ENCODE peak calls at places on chromosomes 2 and 18, in nine cellular contexts. O is heart right ventricle; R is PC-3; P is transverse colon; K is body of pancreas; C is mesendoderm; E is dorsolateral prefrontal cortex; S is substantia nigra; D is effector memory CD4-positive, alpha-beta T cell. W is an unnamed sample.

GRCh38 chr18:62485684-62486083 is 37.1 kb upstream of the ZCCHC2 start:
- DNase-seq in D (no peak), R (peak), P (no peak), E (no peak), O (no peak), S (no peak), K (no peak), C (peak), W (no peak)

GRCh38 chr2:110807520-110807919 is 75.1 kb downstream of the ACOXL start:
- DNase-seq in D (no peak), S (no peak), O (no peak), K (no peak), E (no peak), R (no peak), C (no peak), P (no peak), W (no peak)

GRCh38 chr2:161077367-161078210 is 82.6 kb upstream of the TANK start:
- DNase-seq in O (peak), D (peak), P (peak), R (peak), K (peak), E (no peak), C (no peak), S (no peak), W (no peak)

GRCh38 chr2:27071990-27072830 is 756 bp upstream of the OST4 start:
- DNase-seq in O (peak), R (no peak), C (peak), E (no peak), D (no peak), S (no peak), K (peak), P (peak), W (no peak)

GRCh38 chr2:122634261-122634660 is 878.8 kb downstream of the TSN start:
- DNase-seq in S (no peak), E (no peak), R (peak), C (no peak), D (no peak), O (no peak), K (no peak), P (no peak), W (no peak)

GRCh38 chr2:84880645-84881521 is at the start of gene TRABD2A:
- DNase-seq in P (peak), R (no peak), D (peak), C (peak), O (no peak), S (no peak), K (no peak), E (no peak), W (no peak)

GRCh38 chr2:241412144-241412543 is 56.1 kb downstream of the FARP2 start:
- DNase-seq in E (no peak), P (peak), K (no peak), C (no peak), S (no peak), O (no peak), D (no peak), R (peak), W (no peak)

GRCh38 chr2:53640466-53640865 is 127.1 kb upstream of the CHAC2 start:
- DNase-seq in C (no peak), E (no peak), D (no peak), S (no peak), P (no peak), O (no peak), K (no peak), R (no peak), W (no peak)

GRCh38 chr2:102289129-102289528 is 22.2 kb upstream of the IL1RL1 start:
- DNase-seq in O (no peak), E (no peak), R (peak), S (no peak), P (no peak), K (no peak), C (no peak), D (no peak), W (no peak)

GRCh38 chr2:19059076-19059475 is 299.3 kb downstream of the OSR1 start:
- DNase-seq in O (no peak), S (no peak), R (peak), K (peak), C (peak), D (no peak), E (no peak), P (no peak), W (no peak)

GRCh38 chr2:142805244-142805643 is 72.2 kb upstream of the KYNU start:
- DNase-seq in D (no peak), S (no peak), P (no peak), E (no peak), R (no peak), O (no peak), K (no peak), C (no peak), W (no peak)

GRCh38 chr2:27204566-27204965 is 7.3 kb upstream of the ATRAID start:
- DNase-seq in S (no peak), D (no peak), K (no peak), C (no peak), O (no peak), R (no peak), P (no peak), E (no peak), W (no peak)

GRCh38 chr18:24460388-24460787 is at the start of gene HRH4:
- DNase-seq in E (no peak), D (no peak), P (no peak), S (no peak), O (no peak), C (no peak), R (no peak), K (no peak), W (no peak)

GRCh38 chr18:62505669-62506494 is 16.9 kb upstream of the ZCCHC2 start:
- DNase-seq in O (no peak), R (peak), P (no peak), S (no peak), E (no peak), C (no peak), K (peak), D (no peak), W (no peak)

GRCh38 chr2:166764216-166764615 is 124.1 kb upstream of the XIRP2 start:
- DNase-seq in S (no peak), C (peak), O (no peak), E (no peak), D (no peak), K (no peak), R (no peak), P (no peak), W (no peak)

GRCh38 chr18:159037-159652 is 788 bp downstream of the USP14 start:
- DNase-seq in S (no peak), O (no peak), K (no peak), C (peak), P (no peak), D (no peak), E (no peak), R (peak), W (no peak)

GRCh38 chr2:164975885-164976284 is 20.6 kb upstream of the SLC38A11 start:
- DNase-seq in C (no peak), O (no peak), R (no peak), P (no peak), S (no peak), K (no peak), D (no peak), E (no peak), W (no peak)

GRCh38 chr2:164976301-164976700 is 21.0 kb upstream of the SLC38A11 start:
- DNase-seq in S (no peak), C (no peak), K (no peak), D (no peak), O (no peak), E (no peak), P (no peak), R (no peak), W (no peak)

GRCh38 chr2:164979113-164979512 is 23.8 kb upstream of the SLC38A11 start:
- DNase-seq in R (no peak), P (no peak), S (no peak), D (no peak), E (no peak), O (no peak), K (no peak), C (peak), W (no peak)

GRCh38 chr2:164984428-164984827 is 29.1 kb upstream of the SLC38A11 start:
- DNase-seq in D (no peak), P (no peak), O (no peak), K (no peak), R (peak), E (no peak), S (no peak), C (no peak), W (no peak)

GRCh38 chr2:164981217-164981990 is 26.1 kb upstream of the SLC38A11 start:
- DNase-seq in S (no peak), K (no peak), D (no peak), C (no peak), E (no peak), P (no peak), O (no peak), R (peak), W (no peak)
- H3K27ac ChIP-seq in S (no peak), K (no peak), D (no peak), C (no peak), E (no peak), P (no peak), O (no peak), R (peak), W (peak)

GRCh38 chr18:58829263-58829662 is 35.4 kb upstream of the ZNF532 start:
- DNase-seq in P (no peak), D (no peak), R (no peak), S (no peak), C (no peak), K (no peak), O (no peak), E (no peak), W (no peak)

GRCh38 chr18:58827425-58827824 is 37.3 kb upstream of the ZNF532 start:
- DNase-seq in R (no peak), P (no peak), E (no peak), K (no peak), D (no peak), C (no peak), S (no peak), O (no peak), W (no peak)

GRCh38 chr18:58828399-58829121 is 36.1 kb upstream of the ZNF532 start:
- DNase-seq in C (no peak), P (no peak), S (no peak), R (no peak), E (no peak), O (no peak), D (no peak), K (peak), W (no peak)

GRCh38 chr18:58827886-58828285 is 36.8 kb upstream of the ZNF532 start:
- DNase-seq in O (no peak), E (no peak), C (no peak), R (no peak), K (no peak), D (no peak), S (no peak), P (no peak), W (no peak)

DNA sequence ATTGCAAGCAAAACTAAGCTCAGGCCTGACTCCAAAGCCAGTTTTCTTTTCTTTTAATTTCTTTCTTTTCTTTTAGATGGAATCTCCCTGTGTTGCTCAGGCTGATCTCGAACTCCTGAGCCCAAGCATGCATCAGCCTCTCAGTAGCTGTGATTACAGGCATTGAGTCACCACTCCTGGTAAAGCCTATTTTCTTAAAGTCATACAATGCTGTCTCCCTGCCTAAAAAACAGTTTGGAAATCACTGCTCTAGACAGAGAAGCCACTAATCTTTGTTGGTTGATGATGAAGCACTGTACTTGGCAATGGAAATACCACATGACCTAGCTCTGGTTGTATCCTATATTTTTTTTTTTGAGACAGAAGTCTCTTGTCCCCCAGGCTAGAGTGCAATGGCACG is 33.1 kb upstream of the ZNF532 start:
- DNase-seq in C (no peak), R (peak), S (no peak), K (no peak), E (no peak), D (no peak), P (no peak), O (no peak), W (no peak)
- H3K27ac ChIP-seq in C (no peak), R (no peak), S (no peak), K (no peak), E (no peak), D (no peak), P (no peak), O (no peak), W (no peak)

GRCh38 chr2:144006139-144006538 is 513.8 kb downstream of the ZEB2 start:
- DNase-seq in P (no peak), D (no peak), C (no peak), O (no peak), E (no peak), S (no peak), R (no peak), K (no peak), W (no peak)
- H3K27ac ChIP-seq in P (no peak), D (no peak), C (no peak), O (no peak), E (no peak), S (no peak), R (no peak), K (no peak), W (no peak)

GRCh38 chr18:3665187-3665586 is 215.2 kb downstream of the TGIF1 start:
- DNase-seq in O (no peak), D (no peak), E (no peak), R (no peak), S (no peak), C (no peak), K (no peak), P (no peak), W (no peak)
- H3K27ac ChIP-seq in O (no peak), D (no peak), E (no peak), R (no peak), S (no peak), C (peak), K (no peak), P (peak), W (no peak)

GRCh38 chr2:216219866-216220265 is 110.7 kb downstream of the XRCC5 start:
- DNase-seq in D (no peak), C (no peak), R (no peak), S (no peak), P (no peak), E (no peak), K (no peak), O (no peak), W (no peak)

GRCh38 chr2:216215991-216216390 is 106.8 kb downstream of the XRCC5 start:
- DNase-seq in D (no peak), E (no peak), R (peak), C (peak), S (no peak), K (peak), O (no peak), P (no peak), W (no peak)

GRCh38 chr2:216214768-216215167 is 105.6 kb downstream of the XRCC5 start:
- DNase-seq in S (no peak), C (no peak), D (no peak), E (no peak), R (peak), O (no peak), K (no peak), P (no peak), W (no peak)

GRCh38 chr2:216217904-216218260 is 108.7 kb downstream of the XRCC5 start:
- DNase-seq in S (no peak), D (no peak), P (no peak), K (no peak), R (no peak), C (no peak), E (no peak), O (no peak), W (no peak)

GRCh38 chr2:216216951-216217903 is 108.1 kb downstream of the XRCC5 start:
- DNase-seq in E (no peak), O (no peak), R (peak), K (no peak), S (no peak), C (peak), D (no peak), P (no peak), W (no peak)
- H3K27ac ChIP-seq in E (no peak), O (peak), R (peak), K (no peak), S (no peak), C (peak), D (no peak), P (no peak), W (no peak)